ENCODE peak calls at places on chromosomes 12 and 14, in eight cellular contexts. P, V, U, F, B, M, G and X are unnamed samples.

GRCh38 chr12:131783915-131784541 is 44.2 kb upstream of the MMP17 start:
- DNase-seq in P (peak; percentile 75), M (peak; percentile 85), V (peak; percentile 89), B (no peak), F (peak; percentile 65), G (no peak), U (peak; percentile 86), X (peak; percentile 22)

GRCh38 chr14:49512147-49512551 is 74.0 kb downstream of the RPS29 start:
- DNase-seq in P (peak; percentile 21), G (no peak), V (peak; percentile 95), U (peak; percentile 79), F (peak; percentile 86), M (peak; percentile 63), B (no peak), X (peak; percentile 12)

GRCh38 chr12:103903979-103904378 is 26.2 kb upstream of the HSP90B1 start:
- DNase-seq in B (no peak), V (no peak), G (no peak), P (no peak), F (no peak), M (no peak), U (no peak), X (no peak)

GRCh38 chr14:40053396-40053795 is 621.2 kb upstream of the FBXO33 start:
- DNase-seq in F (no peak), U (no peak), G (no peak), B (no peak), P (no peak), M (no peak), V (no peak), X (no peak)

GRCh38 chr14:44756577-44756976 is 205.2 kb downstream of the KLHL28 start:
- DNase-seq in M (no peak), U (no peak), V (peak; percentile 15), F (no peak), G (no peak), B (no peak), P (no peak), X (no peak)

GRCh38 chr12:38850463-38850862 is 54.9 kb downstream of the CPNE8 start:
- DNase-seq in P (no peak), F (no peak), M (no peak), B (no peak), V (peak; percentile 21), U (no peak), G (no peak), X (no peak)

GRCh38 chr12:48903363-48903981 is 21.8 kb downstream of the FKBP11 start:
- DNase-seq in U (peak; percentile 32), V (peak; percentile 25), F (no peak), B (peak; percentile 67), P (no peak), M (no peak), G (no peak), X (no peak)

GRCh38 chr12:118334939-118335567 is 37.7 kb downstream of the TAOK3 start:
- DNase-seq in P (no peak), G (no peak), U (no peak), V (no peak), M (no peak), F (no peak), B (peak; percentile 83), X (no peak)

GRCh38 chr12:73106896-73107295 is 834.7 kb downstream of the TRHDE start:
- DNase-seq in P (no peak), M (no peak), G (no peak), V (no peak), B (no peak), U (no peak), F (no peak), X (no peak)

GRCh38 chr12:47545938-47546609 is 159.8 kb downstream of the RPAP3 start:
- DNase-seq in V (no peak), U (no peak), M (no peak), P (no peak), G (no peak), F (no peak), B (no peak), X (no peak)

GRCh38 chr12:47551426-47551851 is 154.4 kb downstream of the RPAP3 start:
- DNase-seq in F (no peak), V (peak; percentile 66), M (peak; percentile 49), G (no peak), U (peak; percentile 23), P (no peak), B (no peak), X (peak; percentile 14)

GRCh38 chr12:47549258-47549657 is 156.6 kb downstream of the RPAP3 start:
- DNase-seq in P (no peak), M (no peak), B (no peak), G (no peak), V (peak; percentile 18), U (no peak), F (peak; percentile 39), X (no peak)

DNA sequence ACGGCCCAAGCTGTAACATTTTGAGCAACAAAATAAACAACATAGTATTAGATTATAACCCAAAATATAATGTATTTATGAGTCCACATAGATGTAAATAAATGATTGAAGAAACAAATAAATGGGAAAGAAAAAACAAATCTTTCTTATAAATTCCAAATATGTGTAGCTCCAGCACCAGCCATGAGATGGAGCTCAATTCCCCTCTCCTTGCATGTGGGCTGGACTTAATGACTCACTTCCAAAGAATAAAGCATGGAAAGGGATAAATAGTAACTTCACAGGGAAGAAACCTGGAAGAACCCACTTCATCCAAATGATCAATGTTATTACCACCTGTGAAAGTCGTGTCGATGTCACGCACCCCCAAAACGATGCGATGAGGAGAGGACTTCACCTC is 158.8 kb downstream of the RPAP3 start:
- DNase-seq in F (peak; percentile 50), V (peak; percentile 54), G (no peak), M (peak; percentile 55), B (no peak), U (peak; percentile 69), P (peak; percentile 49), X (no peak)
- TF ChIP-seq CTCF in F (no peak), V (peak; percentile 45), G (no peak), M (peak; percentile 78), B (peak; percentile 7), U (peak; percentile 69), P (no peak), X (peak; percentile 55)

GRCh38 chr12:130017571-130018449 is 114.0 kb upstream of the TMEM132D start:
- DNase-seq in M (no peak), U (no peak), B (no peak), P (no peak), V (peak; percentile 10), G (peak; percentile 25), F (peak; percentile 32), X (no peak)
- TF ChIP-seq CTCF in M (no peak), U (no peak), B (no peak), P (no peak), V (no peak), G (no peak), F (no peak), X (no peak)

GRCh38 chr12:122880668-122881067 is 15.3 kb downstream of the VPS37B start:
- DNase-seq in F (no peak), U (peak; percentile 51), P (peak; percentile 74), V (peak; percentile 47), B (no peak), G (peak; percentile 79), M (peak; percentile 27), X (no peak)
- TF ChIP-seq CTCF in F (no peak), U (peak; percentile 51), P (peak; percentile 54), V (peak; percentile 59), B (peak; percentile 37), G (peak; percentile 19), M (peak; percentile 73), X (peak; percentile 60)

DNA sequence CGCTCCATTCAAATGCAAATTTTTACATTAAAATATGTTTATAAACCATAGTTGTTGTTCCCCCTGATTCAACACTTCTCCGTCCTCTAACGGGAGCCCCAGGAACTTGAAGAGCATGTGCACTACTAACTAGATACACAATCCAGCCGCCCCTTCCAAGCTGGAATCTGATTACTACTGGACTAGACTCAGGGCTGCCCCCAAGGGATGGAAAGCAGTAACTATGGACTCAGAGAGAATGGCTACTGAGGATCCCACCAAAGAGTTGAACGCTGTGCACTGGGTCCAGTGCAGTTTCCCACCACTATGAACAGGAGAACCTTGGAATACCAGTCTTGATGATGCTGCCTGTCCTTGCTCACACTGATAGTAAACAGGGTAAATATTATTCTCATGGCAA is 48.6 kb upstream of the PCNX1 start:
- DNase-seq in V (no peak), F (no peak), G (no peak), P (no peak), M (no peak), B (no peak), U (no peak), X (no peak)
- TF ChIP-seq CTCF in V (no peak), F (no peak), G (no peak), P (no peak), M (peak; percentile 32), B (peak; percentile 7), U (peak; percentile 1), X (no peak)

DNA sequence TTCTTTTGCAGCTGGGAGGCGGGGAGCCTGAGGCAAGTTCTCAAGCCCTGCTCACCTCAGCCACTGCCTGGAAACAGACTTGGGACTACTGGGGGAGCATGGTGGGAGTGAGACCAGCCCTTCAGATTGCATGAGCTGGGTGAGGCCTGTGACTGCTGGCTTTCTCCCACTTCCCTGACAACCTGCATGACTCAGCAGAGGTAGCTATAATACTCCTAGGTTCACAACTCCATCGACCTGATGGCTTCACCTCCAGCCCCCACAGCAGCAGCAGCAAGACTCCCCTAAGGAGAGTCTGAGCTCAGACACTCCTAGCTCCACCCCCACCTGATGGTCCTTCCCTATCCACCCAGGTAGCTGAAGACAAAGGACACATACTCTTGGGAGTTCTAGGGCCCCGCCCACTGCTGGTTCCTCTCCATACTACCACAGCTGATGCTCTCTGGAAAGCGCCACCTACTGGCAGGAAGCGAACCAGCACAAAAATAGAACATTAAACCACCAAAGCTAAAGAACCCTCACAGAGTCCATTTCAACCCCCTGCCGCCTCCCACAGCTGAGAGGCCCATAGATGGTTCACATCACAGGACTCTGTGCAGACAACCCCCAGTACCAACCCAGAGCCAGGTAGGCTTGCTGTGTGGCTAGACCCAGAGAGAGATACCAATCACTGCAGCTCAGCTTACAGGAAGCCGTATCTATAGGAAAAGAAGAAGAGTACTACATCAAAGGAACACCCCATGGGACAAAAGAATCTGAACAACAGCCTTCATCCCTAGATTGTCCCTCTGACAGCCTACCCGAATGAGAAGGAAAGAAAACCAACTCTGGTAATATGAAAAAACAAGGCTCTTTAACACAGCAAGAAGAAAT is 68.7 kb downstream of the RPAP3 start:
- DNase-seq in U (no peak), M (peak; percentile 1), P (peak; percentile 78), G (peak; percentile 51), B (peak; percentile 73), F (no peak), V (no peak), X (no peak)
- TF ChIP-seq CTCF in U (peak; percentile 40), M (peak; percentile 86), P (peak; percentile 54), G (peak; percentile 18), B (peak; percentile 53), F (peak; percentile 43), V (peak; percentile 42), X (peak; percentile 39)

DNA sequence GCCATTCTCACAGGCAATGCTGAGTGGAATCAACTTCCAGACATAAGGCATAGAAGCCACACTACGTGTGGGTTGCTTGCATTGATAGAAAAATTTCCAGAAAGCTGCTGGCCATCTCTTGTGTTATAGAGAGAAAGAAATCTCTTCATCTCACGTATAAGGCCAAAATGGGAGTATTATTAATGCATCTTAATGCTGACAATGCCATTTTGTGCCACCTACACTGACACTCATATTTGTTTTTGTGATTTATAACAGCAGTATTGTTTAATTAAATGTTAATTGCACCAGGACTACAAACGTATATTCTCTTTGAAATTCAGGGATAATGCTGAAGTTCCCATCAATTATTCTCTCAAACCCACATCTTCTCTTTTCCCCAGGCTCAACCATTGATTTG is 56.1 kb upstream of the TMEM132D start:
- DNase-seq in P (no peak), V (no peak), B (no peak), F (no peak), M (no peak), G (no peak), U (no peak), X (no peak)
- TF ChIP-seq CTCF in P (no peak), V (no peak), B (no peak), F (no peak), M (no peak), G (no peak), U (no peak), X (no peak)

GRCh38 chr12:78086553-78087362 is 256.1 kb downstream of the NAV3 start:
- DNase-seq in P (no peak), M (no peak), B (no peak), V (no peak), F (no peak), G (no peak), U (peak; percentile 12), X (no peak)
- TF ChIP-seq CTCF in P (no peak), M (peak; percentile 59), B (no peak), V (peak; percentile 36), F (no peak), G (no peak), U (no peak), X (peak; percentile 22)